ENCODE peak calls at places on chromosomes 7 and 10, in eight cellular contexts. One of them, this sample, is unnamed.

GRCh38 chr10:103067484-103067883 is 125.6 kb downstream of the NT5C2 start:
- DNase-seq in GM13977: no peak
- DNase-seq in HFF-Myc: no peak
- DNase-seq in HepG2: no peak
- DNase-seq in BE2C: no peak
- DNase-seq in SK-N-SH: no peak
- DNase-seq in breast epithelium: no peak
- DNase-seq in tibial artery: no peak
- DNase-seq in this sample: no peak

GRCh38 chr10:94042001-94042813 is 48.5 kb downstream of the PLCE1 start:
- DNase-seq in SK-N-SH: no peak
- DNase-seq in HFF-Myc: peak; percentile 25
- DNase-seq in GM13977: no peak
- DNase-seq in BE2C: no peak
- DNase-seq in HepG2: no peak
- DNase-seq in breast epithelium: no peak
- DNase-seq in tibial artery: no peak
- DNase-seq in this sample: no peak

GRCh38 chr7:42091461-42092229 is 145.4 kb downstream of the GLI3 start:
- DNase-seq in GM13977: no peak
- DNase-seq in breast epithelium: no peak
- DNase-seq in tibial artery: no peak
- DNase-seq in BE2C: no peak
- DNase-seq in HepG2: peak; percentile 68
- DNase-seq in HFF-Myc: no peak
- DNase-seq in SK-N-SH: no peak
- DNase-seq in this sample: no peak

GRCh38 chr10:88080213-88080612 is 216.8 kb downstream of the PTEN start:
- DNase-seq in SK-N-SH: no peak
- DNase-seq in BE2C: no peak
- DNase-seq in GM13977: peak; percentile 44
- DNase-seq in HFF-Myc: no peak
- DNase-seq in breast epithelium: no peak
- DNase-seq in tibial artery: no peak
- DNase-seq in HepG2: peak; percentile 69
- DNase-seq in this sample: no peak

GRCh38 chr7:50676079-50676478 is 106.6 kb downstream of the GRB10 start:
- DNase-seq in breast epithelium: no peak
- DNase-seq in tibial artery: no peak
- DNase-seq in HFF-Myc: no peak
- DNase-seq in HepG2: no peak
- DNase-seq in SK-N-SH: no peak
- DNase-seq in BE2C: no peak
- DNase-seq in GM13977: no peak
- DNase-seq in this sample: no peak

GRCh38 chr10:96690755-96691730 is 29.3 kb downstream of the PIK3AP1 start:
- DNase-seq in HepG2: no peak
- DNase-seq in SK-N-SH: no peak
- DNase-seq in tibial artery: no peak
- DNase-seq in BE2C: no peak
- DNase-seq in breast epithelium: no peak
- DNase-seq in GM13977: no peak
- DNase-seq in HFF-Myc: no peak
- DNase-seq in this sample: no peak

GRCh38 chr10:70537398-70538194 is 59.0 kb downstream of the PALD1 start:
- DNase-seq in breast epithelium: no peak
- DNase-seq in BE2C: peak; percentile 29
- DNase-seq in GM13977: peak; percentile 56
- DNase-seq in SK-N-SH: no peak
- DNase-seq in HFF-Myc: no peak
- DNase-seq in tibial artery: no peak
- DNase-seq in HepG2: peak; percentile 31
- DNase-seq in this sample: no peak

GRCh38 chr10:102055647-102056419 is at the start of gene ARMH3:
- DNase-seq in tibial artery: peak; percentile 95
- DNase-seq in HFF-Myc: peak; percentile 96
- DNase-seq in HepG2: peak; percentile 98
- DNase-seq in breast epithelium: peak; percentile 85
- DNase-seq in SK-N-SH: peak; percentile 99
- DNase-seq in GM13977: peak; percentile 98
- DNase-seq in BE2C: peak; percentile 94
- DNase-seq in this sample: peak; percentile 83

GRCh38 chr10:33287112-33287511 is 47.4 kb downstream of the NRP1 start:
- DNase-seq in BE2C: no peak
- DNase-seq in HepG2: peak; percentile 51
- DNase-seq in breast epithelium: no peak
- DNase-seq in HFF-Myc: no peak
- DNase-seq in GM13977: no peak
- DNase-seq in tibial artery: no peak
- DNase-seq in SK-N-SH: no peak
- DNase-seq in this sample: no peak

GRCh38 chr10:122486396-122487080 is 25.2 kb downstream of the HTRA1 start:
- DNase-seq in GM13977: no peak
- DNase-seq in tibial artery: no peak
- DNase-seq in HFF-Myc: no peak
- DNase-seq in breast epithelium: no peak
- DNase-seq in HepG2: no peak
- DNase-seq in SK-N-SH: no peak
- DNase-seq in BE2C: no peak
- DNase-seq in this sample: no peak

GRCh38 chr7:105887569-105888199 is 11.3 kb upstream of the ATXN7L1 start:
- DNase-seq in HepG2: no peak
- DNase-seq in GM13977: no peak
- DNase-seq in BE2C: no peak
- DNase-seq in tibial artery: no peak
- DNase-seq in breast epithelium: no peak
- DNase-seq in HFF-Myc: no peak
- DNase-seq in SK-N-SH: no peak
- DNase-seq in this sample: no peak

GRCh38 chr10:62076872-62077271 is 175.4 kb downstream of the ARID5B start:
- DNase-seq in BE2C: no peak
- DNase-seq in SK-N-SH: no peak
- DNase-seq in HFF-Myc: no peak
- DNase-seq in tibial artery: no peak
- DNase-seq in GM13977: no peak
- DNase-seq in breast epithelium: no peak
- DNase-seq in HepG2: peak; percentile 63
- DNase-seq in this sample: no peak

GRCh38 chr10:124291009-124291671 is 127.6 kb downstream of the OAT start:
- DNase-seq in HepG2: no peak
- DNase-seq in SK-N-SH: no peak
- DNase-seq in HFF-Myc: no peak
- DNase-seq in GM13977: no peak
- DNase-seq in tibial artery: peak; percentile 62
- DNase-seq in breast epithelium: peak; percentile 33
- DNase-seq in BE2C: no peak
- DNase-seq in this sample: no peak

GRCh38 chr7:121398246-121398645 is 2.1 kb upstream of the FAM3C start:
- DNase-seq in SK-N-SH: no peak
- DNase-seq in HFF-Myc: no peak
- DNase-seq in BE2C: peak; percentile 48
- DNase-seq in tibial artery: no peak
- DNase-seq in GM13977: no peak
- DNase-seq in HepG2: peak; percentile 23
- DNase-seq in breast epithelium: no peak
- DNase-seq in this sample: no peak

GRCh38 chr7:25314729-25315267 is 86.5 kb upstream of the NPVF start:
- DNase-seq in SK-N-SH: no peak
- DNase-seq in GM13977: no peak
- DNase-seq in breast epithelium: no peak
- DNase-seq in BE2C: no peak
- DNase-seq in HFF-Myc: no peak
- DNase-seq in tibial artery: no peak
- DNase-seq in HepG2: no peak
- DNase-seq in this sample: no peak

DNA sequence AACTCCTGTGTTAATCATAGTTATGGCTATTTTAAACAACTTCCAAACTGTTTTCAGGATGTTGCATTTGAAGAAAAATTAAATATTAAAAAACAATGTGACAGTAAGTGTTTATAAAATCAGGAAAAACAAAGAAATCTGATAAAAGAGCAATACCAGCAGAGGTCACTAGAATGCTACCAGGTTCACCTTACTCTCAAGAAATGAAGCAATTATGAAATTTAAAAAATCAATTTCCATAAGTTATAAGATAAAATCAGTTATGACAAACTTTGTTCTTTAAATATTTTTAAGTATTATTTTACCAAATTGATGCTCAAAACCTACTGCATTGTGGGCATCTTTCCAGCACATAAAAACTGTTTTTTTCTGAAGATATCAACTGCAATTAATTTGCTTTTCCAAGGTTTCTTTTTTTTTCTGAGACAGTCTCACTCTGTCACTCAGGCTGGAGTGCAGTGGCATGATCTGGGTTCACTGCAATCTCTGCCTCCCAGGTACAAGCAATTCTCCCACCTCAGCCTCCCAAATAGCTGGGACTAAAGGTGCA is 50.7 kb upstream of the RHEB start:
- DNase-seq in BE2C: no peak
- DNase-seq in HepG2: no peak
- DNase-seq in SK-N-SH: no peak
- DNase-seq in tibial artery: no peak
- DNase-seq in GM13977: no peak
- DNase-seq in breast epithelium: no peak
- DNase-seq in HFF-Myc: no peak
- DNase-seq in this sample: no peak
- TF ChIP-seq CTCF in BE2C: peak; percentile 48
- TF ChIP-seq CTCF in HepG2: peak; percentile 26
- TF ChIP-seq CTCF in SK-N-SH: peak; percentile 99
- TF ChIP-seq CTCF in tibial artery: peak; percentile 47
- TF ChIP-seq CTCF in GM13977: peak; percentile 29
- TF ChIP-seq CTCF in breast epithelium: no peak
- TF ChIP-seq CTCF in HFF-Myc: peak; percentile 38
- TF ChIP-seq CTCF in this sample: no peak

DNA sequence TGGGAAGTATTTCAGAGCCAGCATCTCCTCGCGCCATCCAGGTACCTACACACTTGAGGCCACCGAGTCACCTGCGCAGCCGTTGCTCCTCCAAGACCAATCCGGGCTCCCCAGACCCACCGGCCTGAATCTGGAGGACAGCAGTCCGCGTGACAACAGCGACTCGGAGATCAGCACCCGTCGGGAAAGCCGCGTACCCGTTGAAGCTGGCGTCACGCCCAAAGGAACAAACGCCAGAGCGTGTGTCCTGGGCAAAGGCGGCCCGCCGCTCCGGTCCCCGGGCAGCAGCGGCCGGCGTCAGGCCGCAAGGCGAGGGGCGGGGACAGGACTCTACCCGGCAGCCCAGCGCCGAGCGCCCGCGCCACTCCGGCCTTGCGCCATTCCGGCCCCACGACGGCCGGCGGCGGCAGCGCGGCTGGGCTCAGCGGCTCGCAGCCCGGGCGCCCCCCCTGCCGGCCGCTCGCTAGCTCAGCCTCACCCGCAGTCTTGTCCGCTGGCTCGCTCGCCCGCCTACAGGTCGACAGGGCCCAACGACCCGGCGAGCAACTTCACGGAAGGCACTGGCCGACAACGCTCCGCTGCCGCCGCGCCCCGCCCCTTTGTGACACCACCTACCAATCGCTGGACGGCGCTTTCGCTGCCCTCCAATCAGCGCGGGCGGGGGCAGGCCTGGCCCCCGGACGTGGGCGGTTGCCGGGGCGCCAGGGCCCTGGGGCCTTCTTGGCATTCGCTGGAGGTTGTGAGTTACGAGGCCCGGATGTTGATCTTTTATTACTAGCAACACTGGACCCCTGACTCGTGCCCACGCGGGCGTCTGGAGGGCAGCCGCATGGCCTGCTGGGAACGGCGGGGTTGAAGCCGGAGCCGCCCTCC is at the start of gene ZFAND4:
- DNase-seq in BE2C: peak; percentile 98
- DNase-seq in HepG2: peak; percentile 93
- DNase-seq in GM13977: peak; percentile 98
- DNase-seq in HFF-Myc: peak; percentile 83
- DNase-seq in tibial artery: peak; percentile 96
- DNase-seq in SK-N-SH: peak; percentile 99
- DNase-seq in breast epithelium: peak; percentile 95
- DNase-seq in this sample: peak; percentile 92
- TF ChIP-seq CTCF in BE2C: peak; percentile 36
- TF ChIP-seq CTCF in HepG2: peak; percentile 81
- TF ChIP-seq CTCF in GM13977: peak; percentile 92
- TF ChIP-seq CTCF in HFF-Myc: peak; percentile 30
- TF ChIP-seq CTCF in tibial artery: peak; percentile 75
- TF ChIP-seq CTCF in SK-N-SH: peak; percentile 52
- TF ChIP-seq CTCF in breast epithelium: peak; percentile 87
- TF ChIP-seq CTCF in this sample: no peak

DNA sequence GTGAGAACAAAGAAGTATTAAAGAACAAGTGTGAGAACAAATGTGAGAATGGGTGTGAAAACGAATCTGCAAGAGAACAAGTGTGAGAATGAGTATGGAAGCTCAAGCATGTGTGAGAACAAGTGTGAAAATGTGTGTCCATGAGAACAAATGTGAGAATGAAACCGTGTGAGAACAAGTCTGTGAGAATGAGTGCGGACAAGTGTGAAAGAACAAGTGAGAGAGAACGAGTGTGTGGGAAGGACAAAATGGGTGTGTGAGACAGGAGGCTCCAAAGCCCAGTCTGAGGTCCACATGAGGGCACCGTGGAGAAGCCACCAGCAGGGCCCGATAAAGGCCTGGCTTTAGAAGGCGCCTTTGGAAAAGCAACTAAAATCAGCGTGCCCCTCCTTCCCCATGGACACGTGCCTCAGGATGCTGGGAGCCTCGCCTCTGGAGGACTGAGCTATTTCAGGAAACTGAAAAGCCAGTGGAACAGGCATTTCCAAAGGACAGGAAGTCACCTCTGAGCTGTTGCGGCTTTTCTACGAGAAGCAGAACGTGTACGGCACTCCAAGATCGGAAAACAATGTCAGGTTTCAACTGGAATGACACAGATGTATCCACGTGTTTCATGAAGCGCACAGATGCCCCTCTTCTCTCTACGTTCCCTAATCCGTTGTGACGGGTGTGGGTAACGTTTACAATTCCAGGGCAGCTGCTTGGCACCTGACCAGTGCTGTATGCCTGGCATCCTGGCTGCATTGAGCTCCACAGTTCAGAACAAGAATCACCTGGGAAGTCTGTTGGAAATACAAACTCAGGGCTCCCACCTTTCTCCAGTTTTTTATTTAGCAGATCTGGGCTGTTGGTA is 46.4 kb downstream of the ESYT2 start:
- DNase-seq in breast epithelium: no peak
- DNase-seq in SK-N-SH: no peak
- DNase-seq in HepG2: peak; percentile 15
- DNase-seq in HFF-Myc: no peak
- DNase-seq in GM13977: no peak
- DNase-seq in BE2C: no peak
- DNase-seq in tibial artery: peak; percentile 80
- DNase-seq in this sample: no peak
- TF ChIP-seq CTCF in breast epithelium: peak; percentile 30
- TF ChIP-seq CTCF in SK-N-SH: peak; percentile 50
- TF ChIP-seq CTCF in HepG2: peak; percentile 53
- TF ChIP-seq CTCF in HFF-Myc: peak; percentile 22
- TF ChIP-seq CTCF in GM13977: peak; percentile 23
- TF ChIP-seq CTCF in BE2C: peak; percentile 18
- TF ChIP-seq CTCF in tibial artery: peak; percentile 79
- TF ChIP-seq CTCF in this sample: no peak

DNA sequence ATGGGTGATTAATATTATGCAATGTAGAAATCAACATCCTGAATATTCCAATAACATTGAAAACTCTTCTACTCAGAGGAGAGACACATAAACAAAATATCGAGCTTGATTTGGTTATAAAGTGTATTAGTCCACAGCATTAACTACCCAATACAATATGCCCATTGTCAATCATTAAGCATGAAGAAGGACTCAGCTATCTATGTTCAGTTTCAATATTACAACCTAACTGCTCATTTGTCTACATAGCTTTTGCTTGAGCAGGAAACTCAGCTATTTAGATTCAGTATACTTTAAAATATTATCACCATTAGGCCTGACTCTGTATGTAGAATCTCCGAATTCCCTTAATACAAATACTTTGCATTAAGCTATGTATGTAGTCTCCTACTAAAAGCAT is 262.6 kb downstream of the SEMA3A start:
- DNase-seq in breast epithelium: no peak
- DNase-seq in tibial artery: no peak
- DNase-seq in BE2C: no peak
- DNase-seq in SK-N-SH: no peak
- DNase-seq in HFF-Myc: no peak
- DNase-seq in GM13977: no peak
- DNase-seq in HepG2: no peak
- DNase-seq in this sample: no peak
- TF ChIP-seq CTCF in breast epithelium: no peak
- TF ChIP-seq CTCF in tibial artery: no peak
- TF ChIP-seq CTCF in BE2C: no peak
- TF ChIP-seq CTCF in SK-N-SH: no peak
- TF ChIP-seq CTCF in HFF-Myc: no peak
- TF ChIP-seq CTCF in GM13977: no peak
- TF ChIP-seq CTCF in HepG2: no peak
- TF ChIP-seq CTCF in this sample: no peak